ENCODE peak calls at places on chromosome 7, in four cellular contexts. One of them, this sample, is unnamed.

GRCh38 chr7:3107889-3108570 is 64.4 kb upstream of the CARD11 start:
- DNase-seq in NCI-H1105 treated with DMSO at 0.1 percent for 48 hours: no peak
- DNase-seq in iris pigment epithelial cell: no peak
- DNase-seq in lung: no peak
- DNase-seq in this sample: no peak

GRCh38 chr7:11294218-11294617 is 320.5 kb downstream of the PHF14 start:
- DNase-seq in NCI-H1105 treated with DMSO at 0.1 percent for 48 hours: no peak
- DNase-seq in iris pigment epithelial cell: no peak
- DNase-seq in lung: no peak
- DNase-seq in this sample: no peak

GRCh38 chr7:142357953-142358520 is 100.2 kb upstream of the PRSS58 start:
- DNase-seq in NCI-H1105 treated with DMSO at 0.1 percent for 48 hours: peak; percentile 54
- DNase-seq in iris pigment epithelial cell: peak; percentile 78
- DNase-seq in lung: no peak
- DNase-seq in this sample: peak; percentile 26

GRCh38 chr7:94400643-94401042 is 5.9 kb downstream of the COL1A2 start:
- DNase-seq in NCI-H1105 treated with DMSO at 0.1 percent for 48 hours: no peak
- DNase-seq in iris pigment epithelial cell: peak; percentile 30
- DNase-seq in lung: no peak
- DNase-seq in this sample: no peak

GRCh38 chr7:20141666-20142065 is 75.5 kb downstream of the MACC1 start:
- DNase-seq in NCI-H1105 treated with DMSO at 0.1 percent for 48 hours: peak; percentile 10
- DNase-seq in iris pigment epithelial cell: peak; percentile 3
- DNase-seq in lung: no peak
- DNase-seq in this sample: no peak

GRCh38 chr7:127726481-127726880 is 74.5 kb downstream of the SND1 start:
- DNase-seq in NCI-H1105 treated with DMSO at 0.1 percent for 48 hours: no peak
- DNase-seq in iris pigment epithelial cell: no peak
- DNase-seq in lung: no peak
- DNase-seq in this sample: no peak

GRCh38 chr7:48634116-48634632 is 290.2 kb upstream of the CDC14C start:
- DNase-seq in NCI-H1105 treated with DMSO at 0.1 percent for 48 hours: no peak
- DNase-seq in iris pigment epithelial cell: no peak
- DNase-seq in lung: no peak
- DNase-seq in this sample: no peak

GRCh38 chr7:111329367-111330234 is 232.7 kb downstream of the IMMP2L start:
- DNase-seq in NCI-H1105 treated with DMSO at 0.1 percent for 48 hours: no peak
- DNase-seq in iris pigment epithelial cell: peak; percentile 18
- DNase-seq in lung: no peak
- DNase-seq in this sample: no peak

GRCh38 chr7:156475666-156476065 is 164.9 kb upstream of the RNF32 start:
- DNase-seq in NCI-H1105 treated with DMSO at 0.1 percent for 48 hours: no peak
- DNase-seq in iris pigment epithelial cell: peak; percentile 35
- DNase-seq in lung: peak; percentile 56
- DNase-seq in this sample: no peak

GRCh38 chr7:155265144-155265543 is 32.5 kb upstream of the INSIG1 start:
- DNase-seq in NCI-H1105 treated with DMSO at 0.1 percent for 48 hours: no peak
- DNase-seq in iris pigment epithelial cell: no peak
- DNase-seq in lung: no peak
- DNase-seq in this sample: no peak

GRCh38 chr7:25565949-25566348 is 337.7 kb upstream of the NPVF start:
- DNase-seq in NCI-H1105 treated with DMSO at 0.1 percent for 48 hours: peak; percentile 79
- DNase-seq in iris pigment epithelial cell: peak; percentile 64
- DNase-seq in lung: peak; percentile 66
- DNase-seq in this sample: peak; percentile 18

GRCh38 chr7:43559171-43559938 is 23.6 kb upstream of the STK17A start:
- DNase-seq in NCI-H1105 treated with DMSO at 0.1 percent for 48 hours: no peak
- DNase-seq in iris pigment epithelial cell: no peak
- DNase-seq in lung: no peak
- DNase-seq in this sample: no peak

GRCh38 chr7:22569586-22570321 is 69.8 kb upstream of the STEAP1B start:
- DNase-seq in NCI-H1105 treated with DMSO at 0.1 percent for 48 hours: no peak
- DNase-seq in iris pigment epithelial cell: peak; percentile 72
- DNase-seq in lung: no peak
- DNase-seq in this sample: no peak

GRCh38 chr7:23445326-23445725 is 25.0 kb downstream of the IGF2BP3 start:
- DNase-seq in NCI-H1105 treated with DMSO at 0.1 percent for 48 hours: no peak
- DNase-seq in iris pigment epithelial cell: no peak
- DNase-seq in lung: no peak
- DNase-seq in this sample: no peak

GRCh38 chr7:70602135-70602534 is 529.8 kb upstream of the GALNT17 start:
- DNase-seq in NCI-H1105 treated with DMSO at 0.1 percent for 48 hours: no peak
- DNase-seq in iris pigment epithelial cell: no peak
- DNase-seq in lung: no peak
- DNase-seq in this sample: no peak

GRCh38 chr7:7757576-7757975 is 39.2 kb upstream of the RPA3 start:
- DNase-seq in NCI-H1105 treated with DMSO at 0.1 percent for 48 hours: no peak
- DNase-seq in iris pigment epithelial cell: peak; percentile 28
- DNase-seq in lung: no peak
- DNase-seq in this sample: no peak

GRCh38 chr7:99876491-99876890 is 342 bp downstream of the OR2AE1 start:
- DNase-seq in NCI-H1105 treated with DMSO at 0.1 percent for 48 hours: no peak
- DNase-seq in iris pigment epithelial cell: no peak
- DNase-seq in lung: no peak
- DNase-seq in this sample: peak; percentile 75

GRCh38 chr7:155213385-155213784 is 84.3 kb upstream of the INSIG1 start:
- DNase-seq in NCI-H1105 treated with DMSO at 0.1 percent for 48 hours: no peak
- DNase-seq in iris pigment epithelial cell: no peak
- DNase-seq in lung: no peak
- DNase-seq in this sample: no peak

GRCh38 chr7:27170936-27171635 is 3.0 kb downstream of the HOXA10 start:
- DNase-seq in NCI-H1105 treated with DMSO at 0.1 percent for 48 hours: peak; percentile 37
- DNase-seq in iris pigment epithelial cell: no peak
- DNase-seq in lung: no peak
- DNase-seq in this sample: no peak

GRCh38 chr7:158444501-158445420 is 142.9 kb downstream of the PTPRN2 start:
- DNase-seq in NCI-H1105 treated with DMSO at 0.1 percent for 48 hours: no peak
- DNase-seq in iris pigment epithelial cell: no peak
- DNase-seq in lung: no peak
- DNase-seq in this sample: no peak

GRCh38 chr7:123748171-123748733 is 551 bp downstream of the WASL start:
- DNase-seq in NCI-H1105 treated with DMSO at 0.1 percent for 48 hours: peak; percentile 20
- DNase-seq in iris pigment epithelial cell: peak; percentile 40
- DNase-seq in lung: no peak
- DNase-seq in this sample: no peak

GRCh38 chr7:128052404-128052803 is 21.2 kb upstream of the LRRC4 start:
- DNase-seq in NCI-H1105 treated with DMSO at 0.1 percent for 48 hours: no peak
- DNase-seq in iris pigment epithelial cell: no peak
- DNase-seq in lung: no peak
- DNase-seq in this sample: no peak

GRCh38 chr7:117019786-117020604 is 66.7 kb downstream of the ST7 start:
- DNase-seq in NCI-H1105 treated with DMSO at 0.1 percent for 48 hours: peak; percentile 85
- DNase-seq in iris pigment epithelial cell: peak; percentile 97
- DNase-seq in lung: peak; percentile 33
- DNase-seq in this sample: no peak

GRCh38 chr7:157683251-157684156 is 346.7 kb downstream of the DNAJB6 start:
- DNase-seq in NCI-H1105 treated with DMSO at 0.1 percent for 48 hours: no peak
- DNase-seq in iris pigment epithelial cell: no peak
- DNase-seq in lung: no peak
- DNase-seq in this sample: no peak

GRCh38 chr7:100957832-100958421 is 8.6 kb downstream of the MUC3A start:
- DNase-seq in NCI-H1105 treated with DMSO at 0.1 percent for 48 hours: no peak
- DNase-seq in iris pigment epithelial cell: no peak
- DNase-seq in lung: no peak
- DNase-seq in this sample: no peak

GRCh38 chr7:158992759-158993158 is 136.4 kb downstream of the DYNC2I1 start:
- DNase-seq in NCI-H1105 treated with DMSO at 0.1 percent for 48 hours: no peak
- DNase-seq in iris pigment epithelial cell: no peak
- DNase-seq in lung: no peak
- DNase-seq in this sample: no peak

GRCh38 chr7:50287121-50287520 is 17.4 kb upstream of the IKZF1 start:
- DNase-seq in NCI-H1105 treated with DMSO at 0.1 percent for 48 hours: no peak
- DNase-seq in iris pigment epithelial cell: no peak
- DNase-seq in lung: no peak
- DNase-seq in this sample: no peak

GRCh38 chr7:2730846-2731770 is 43.1 kb downstream of the AMZ1 start:
- DNase-seq in NCI-H1105 treated with DMSO at 0.1 percent for 48 hours: no peak
- DNase-seq in iris pigment epithelial cell: no peak
- DNase-seq in lung: no peak
- DNase-seq in this sample: no peak

GRCh38 chr7:52168085-52168484 is 851.5 kb upstream of the COBL start:
- DNase-seq in NCI-H1105 treated with DMSO at 0.1 percent for 48 hours: no peak
- DNase-seq in iris pigment epithelial cell: no peak
- DNase-seq in lung: no peak
- DNase-seq in this sample: no peak

GRCh38 chr7:5382281-5383041 is 41.2 kb downstream of the TNRC18 start:
- DNase-seq in NCI-H1105 treated with DMSO at 0.1 percent for 48 hours: no peak
- DNase-seq in iris pigment epithelial cell: peak; percentile 21
- DNase-seq in lung: no peak
- DNase-seq in this sample: no peak

GRCh38 chr7:369981-370621 is 80.1 kb downstream of the FOXL3 start:
- DNase-seq in NCI-H1105 treated with DMSO at 0.1 percent for 48 hours: no peak
- DNase-seq in iris pigment epithelial cell: no peak
- DNase-seq in lung: no peak
- DNase-seq in this sample: no peak

GRCh38 chr7:96649981-96650380 is 59.7 kb downstream of the SEM1 start:
- DNase-seq in NCI-H1105 treated with DMSO at 0.1 percent for 48 hours: no peak
- DNase-seq in iris pigment epithelial cell: no peak
- DNase-seq in lung: no peak
- DNase-seq in this sample: no peak

GRCh38 chr7:36279251-36279925 is 110.3 kb upstream of the ANLN start:
- DNase-seq in NCI-H1105 treated with DMSO at 0.1 percent for 48 hours: no peak
- DNase-seq in iris pigment epithelial cell: no peak
- DNase-seq in lung: no peak
- DNase-seq in this sample: no peak

GRCh38 chr7:11703829-11704228 is 128.2 kb downstream of the THSD7A start:
- DNase-seq in NCI-H1105 treated with DMSO at 0.1 percent for 48 hours: no peak
- DNase-seq in iris pigment epithelial cell: no peak
- DNase-seq in lung: no peak
- DNase-seq in this sample: no peak